ENCODE peak calls at places on chromosome 18, in five cellular contexts. G is stomach, A is substantia nigra, X is caudate nucleus, P is lower lobe of right lung. W is an unnamed sample.

GRCh38 chr18:25144835-25145234 is 207.1 kb downstream of the ZNF521 start:
- DNase-seq in G (no peak), A (no peak), X (no peak), P (no peak), W (peak)

GRCh38 chr18:79857082-79857661 is 59.4 kb downstream of the KCNG2 start:
- DNase-seq in X (no peak), P (no peak), A (no peak), G (no peak), W (no peak)

GRCh38 chr18:24766376-24766775 is 305.9 kb downstream of the HRH4 start:
- DNase-seq in P (no peak), A (no peak), X (no peak), G (no peak), W (no peak)

GRCh38 chr18:30387401-30387800 is 655.1 kb downstream of the DSC3 start:
- DNase-seq in P (no peak), A (no peak), X (no peak), G (no peak), W (no peak)

GRCh38 chr18:63138469-63139340 is 180.9 kb downstream of the BCL2 start:
- DNase-seq in G (no peak), A (no peak), X (no peak), P (no peak), W (no peak)

GRCh38 chr18:712401-713134 is at the start of gene ENOSF1:
- DNase-seq in X (peak), G (peak), A (peak), P (peak), W (peak)

GRCh38 chr18:24683965-24684364 is 223.5 kb downstream of the HRH4 start:
- DNase-seq in X (no peak), P (no peak), A (no peak), G (no peak), W (no peak)

GRCh38 chr18:56650944-56651770 is at the start of gene WDR7:
- DNase-seq in G (peak), P (peak), A (peak), X (peak), W (peak)

GRCh38 chr18:8912348-8913057 is 190.0 kb upstream of the NDUFV2 start:
- DNase-seq in A (no peak), P (peak), G (no peak), X (no peak), W (no peak)

DNA sequence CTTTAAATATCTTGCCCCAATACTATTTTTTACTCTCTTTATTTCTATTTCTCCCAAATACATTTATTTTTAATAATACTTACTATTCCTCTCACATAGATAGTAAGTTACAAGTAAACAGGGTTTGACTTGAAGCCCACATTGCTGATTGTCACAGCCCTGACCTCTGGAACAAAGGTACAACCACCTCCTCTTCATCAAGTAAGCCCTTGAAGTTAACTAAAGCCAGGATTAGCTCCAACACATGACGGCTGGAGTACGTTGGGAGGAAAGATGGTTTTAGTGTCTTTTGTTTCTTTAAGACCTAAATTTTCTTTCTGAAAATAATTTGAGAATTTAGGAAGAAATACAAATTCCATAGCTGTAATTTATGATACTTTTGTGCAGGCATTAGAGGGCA is 951 bp downstream of the MYOM1 start:
- DNase-seq in G (no peak), P (no peak), A (no peak), X (no peak), W (no peak)
- H3K27ac ChIP-seq in G (peak), P (no peak), A (no peak), X (peak), W (peak)

GRCh38 chr18:35580748-35581534 is 599 bp upstream of the GALNT1 start:
- DNase-seq in G (peak), P (peak), A (peak), X (peak), W (peak)
- H3K27ac ChIP-seq in G (peak), P (peak), A (peak), X (peak), W (peak)

GRCh38 chr18:58336605-58337004 is 292.3 kb downstream of the ALPK2 start:
- DNase-seq in A (no peak), G (no peak), P (no peak), X (no peak), W (no peak)

GRCh38 chr18:58337285-58337684 is 291.6 kb downstream of the ALPK2 start:
- DNase-seq in G (no peak), A (no peak), X (no peak), P (no peak), W (no peak)

GRCh38 chr18:58334061-58334460 is 290.0 kb downstream of the NEDD4L start:
- DNase-seq in A (no peak), X (no peak), G (no peak), P (no peak), W (no peak)

GRCh38 chr18:58335821-58336220 is 291.8 kb downstream of the NEDD4L start:
- DNase-seq in G (no peak), X (no peak), P (no peak), A (no peak), W (no peak)

DNA sequence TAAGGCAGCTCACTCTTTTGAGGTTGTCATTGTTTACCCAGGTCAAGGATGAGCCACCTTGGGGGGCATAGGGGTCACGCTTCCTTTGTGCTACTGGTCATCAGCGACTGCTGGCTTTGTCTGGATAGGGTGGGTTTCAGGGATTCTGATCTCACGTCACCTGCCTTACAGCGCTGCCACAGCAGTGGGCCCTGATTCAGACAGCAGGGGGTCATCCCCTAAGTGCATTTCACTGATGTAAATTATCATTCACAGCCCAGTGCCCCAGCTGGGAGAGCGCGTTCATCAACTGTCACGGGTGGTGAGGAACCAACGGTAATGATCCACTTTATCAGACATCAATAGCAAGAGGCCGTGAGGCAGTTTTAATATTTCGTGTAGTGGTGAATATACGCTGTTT is 291.2 kb downstream of the NEDD4L start:
- DNase-seq in P (no peak), A (no peak), X (no peak), G (no peak), W (no peak)
- H3K27ac ChIP-seq in P (no peak), A (no peak), X (no peak), G (no peak), W (no peak)

DNA sequence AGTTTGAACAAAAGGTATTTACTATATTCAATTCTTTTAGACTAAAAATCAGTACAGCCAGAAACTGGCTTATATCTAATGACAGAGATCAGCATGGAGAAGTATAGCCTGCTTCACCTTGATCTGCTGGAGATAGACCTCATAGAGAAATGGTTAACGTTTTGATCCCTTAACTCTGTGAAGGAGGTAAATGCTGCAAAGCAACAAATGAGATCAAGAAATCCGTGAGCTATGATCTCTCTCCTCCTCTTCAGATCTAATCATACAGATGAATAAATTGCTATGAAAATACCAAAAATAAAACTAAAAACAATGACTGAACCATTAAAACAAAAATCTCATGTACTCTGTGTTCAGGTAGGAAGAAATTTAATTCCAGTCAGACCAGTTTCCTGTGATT is 42.8 kb downstream of the KLHL14 start:
- DNase-seq in G (no peak), P (no peak), A (no peak), X (no peak), W (no peak)
- H3K27ac ChIP-seq in G (no peak), P (no peak), A (no peak), X (no peak), W (no peak)

DNA sequence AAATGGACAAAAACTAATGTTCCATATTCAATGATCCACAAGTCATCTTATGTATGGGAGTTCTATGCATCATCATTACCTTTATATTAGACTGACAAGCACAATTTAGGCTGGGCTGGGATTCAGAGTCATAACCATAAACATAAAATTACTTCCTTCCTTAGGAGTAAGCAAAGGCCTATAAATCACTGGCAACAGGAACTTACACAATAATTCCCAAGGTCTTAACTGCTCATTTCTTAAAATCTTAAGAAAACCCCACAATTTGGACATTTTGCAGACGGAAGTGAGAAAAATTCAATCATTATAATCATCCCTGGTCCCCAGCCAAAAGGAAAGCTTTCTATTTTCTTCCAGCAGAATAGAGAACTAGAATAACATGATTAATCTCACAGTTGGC is 232.3 kb downstream of the DYM start:
- DNase-seq in P (no peak), G (no peak), A (no peak), X (no peak), W (no peak)
- H3K27ac ChIP-seq in P (no peak), G (no peak), A (no peak), X (no peak), W (no peak)

GRCh38 chr18:57901819-57902600 is 98.9 kb upstream of the ATP8B1 start:
- DNase-seq in X (no peak), A (no peak), P (no peak), G (peak), W (no peak)

GRCh38 chr18:57898506-57899124 is 95.5 kb upstream of the ATP8B1 start:
- DNase-seq in P (no peak), A (no peak), X (no peak), G (no peak), W (no peak)

GRCh38 chr18:57906852-57907251 is 103.7 kb upstream of the ATP8B1 start:
- DNase-seq in G (no peak), A (no peak), X (no peak), P (no peak), W (no peak)

GRCh38 chr18:57895182-57895581 is 92.1 kb upstream of the ATP8B1 start:
- DNase-seq in A (no peak), X (no peak), P (no peak), G (no peak), W (no peak)

GRCh38 chr18:57900906-57901305 is 97.8 kb upstream of the ATP8B1 start:
- DNase-seq in A (no peak), P (no peak), X (no peak), G (no peak), W (no peak)
- H3K27ac ChIP-seq in A (no peak), P (no peak), X (no peak), G (peak), W (no peak)

DNA sequence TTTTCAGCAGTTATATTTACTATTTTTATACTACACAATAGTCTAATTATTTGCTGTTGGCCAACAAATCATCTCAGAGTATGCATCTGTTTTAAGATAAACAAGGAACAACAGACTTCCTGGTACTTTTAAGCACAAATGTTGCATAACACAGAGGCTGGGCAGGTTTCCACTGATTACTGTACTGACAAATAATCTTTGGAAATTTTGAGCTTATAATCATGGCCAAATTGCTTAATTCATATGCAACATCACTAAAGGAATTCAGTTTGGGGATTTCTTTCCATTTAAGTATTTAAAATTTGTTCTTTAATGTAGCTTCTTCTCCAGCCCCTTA is 737.3 kb upstream of the SALL3 start:
- DNase-seq in A (no peak), G (no peak), P (no peak), X (no peak), W (peak)
- H3K27ac ChIP-seq in A (no peak), G (no peak), P (no peak), X (no peak), W (no peak)

GRCh38 chr18:58038063-58038462 is 6.0 kb upstream of the NEDD4L start:
- DNase-seq in G (no peak), P (no peak), A (no peak), X (no peak), W (no peak)

GRCh38 chr18:58042826-58043362 is 1.1 kb upstream of the NEDD4L start:
- DNase-seq in X (no peak), G (no peak), P (no peak), A (no peak), W (no peak)

GRCh38 chr18:58044370-58045264 is 591 bp downstream of the NEDD4L start:
- DNase-seq in X (peak), P (peak), A (peak), G (peak), W (peak)

GRCh38 chr18:58043452-58044369 is at the start of gene NEDD4L:
- DNase-seq in A (peak), P (peak), X (peak), G (peak), W (peak)

GRCh38 chr18:58041633-58042032 is 2.4 kb upstream of the NEDD4L start:
- DNase-seq in P (no peak), X (no peak), G (no peak), A (no peak), W (peak)
- H3K27ac ChIP-seq in P (no peak), X (no peak), G (no peak), A (no peak), W (no peak)

GRCh38 chr18:78566065-78566464 is 413.6 kb upstream of the SALL3 start:
- DNase-seq in A (no peak), X (no peak), P (no peak), G (no peak), W (no peak)
- H3K27ac ChIP-seq in A (no peak), X (no peak), P (no peak), G (no peak), W (no peak)

W was measured in right cardiac atrium.